ENCODE peak calls at places on chromosome 19, in four cellular contexts. I, Q, T and U are unnamed samples.

GRCh38 chr19:32104465-32105235 is 240.8 kb upstream of the ZNF507 start:
- DNase-seq in T (peak; percentile 16), I (peak; percentile 0), Q (no peak), U (no peak)

GRCh38 chr19:9819590-9819898 is 665 bp upstream of the FBXL12 start:
- DNase-seq in Q (no peak), T (no peak), I (no peak), U (no peak)

GRCh38 chr19:28313633-28314032 is 899.3 kb downstream of the UQCRFS1 start:
- DNase-seq in Q (no peak), I (no peak), T (no peak), U (no peak)

GRCh38 chr19:3096902-3097326 is 2.8 kb downstream of the GNA11 start:
- DNase-seq in T (peak; percentile 26), I (no peak), Q (no peak), U (no peak)

GRCh38 chr19:46000497-46001246 is 5.4 kb downstream of the CCDC61 start:
- DNase-seq in T (peak; percentile 69), I (peak; percentile 9), Q (no peak), U (no peak)

GRCh38 chr19:7428651-7429113 is 60.2 kb downstream of the PEX11G start:
- DNase-seq in Q (no peak), I (no peak), T (peak; percentile 53), U (no peak)

GRCh38 chr19:55504981-55505380 is 16.7 kb downstream of the SSC5D start:
- DNase-seq in I (no peak), T (no peak), Q (no peak), U (no peak)

GRCh38 chr19:54158812-54159351 is 639 bp downstream of the LENG1 start:
- DNase-seq in I (peak; percentile 31), T (no peak), Q (no peak), U (no peak)

GRCh38 chr19:455031-455705 is 5.7 kb downstream of the SHC2 start:
- DNase-seq in I (no peak), T (no peak), Q (no peak), U (no peak)

GRCh38 chr19:46373573-46374359 is 26.9 kb downstream of the PPP5C start:
- DNase-seq in T (peak; percentile 94), Q (no peak), I (peak; percentile 100), U (peak; percentile 77)

GRCh38 chr19:47111081-47111589 is 2.4 kb downstream of the ZC3H4 start:
- DNase-seq in T (peak; percentile 41), Q (no peak), I (no peak), U (no peak)

GRCh38 chr19:43779820-43780219 is 953 bp downstream of the KCNN4 start:
- DNase-seq in I (peak; percentile 67), T (no peak), Q (no peak), U (no peak)

GRCh38 chr19:5929179-5929578 is 15.1 kb downstream of the CAPS start:
- DNase-seq in Q (no peak), I (no peak), T (no peak), U (no peak)

GRCh38 chr19:4007836-4008539 is 452 bp downstream of the PIAS4 start:
- DNase-seq in T (peak; percentile 48), I (peak; percentile 14), Q (no peak), U (peak; percentile 75)

GRCh38 chr19:12995596-12996541 is 594 bp downstream of the NFIX start:
- DNase-seq in Q (no peak), I (no peak), T (no peak), U (no peak)

GRCh38 chr19:33064778-33065550 is at the start of gene RHPN2:
- DNase-seq in T (peak; percentile 87), Q (no peak), I (peak; percentile 78), U (no peak)

GRCh38 chr19:28010656-28011055 is 1202.3 kb downstream of the UQCRFS1 start:
- DNase-seq in I (no peak), Q (no peak), T (no peak), U (no peak)

GRCh38 chr19:45558399-45558878 is 26.2 kb downstream of the OPA3 start:
- DNase-seq in I (peak; percentile 85), T (peak; percentile 77), Q (no peak), U (no peak)

GRCh38 chr19:13574933-13575332 is 68.7 kb upstream of the CACNA1A start:
- DNase-seq in I (no peak), Q (no peak), T (no peak), U (no peak)

GRCh38 chr19:10800488-10800887 is 35.5 kb downstream of the TMED1 start:
- DNase-seq in I (no peak), T (no peak), Q (no peak), U (no peak)

GRCh38 chr19:51158474-51159129 is 16.5 kb downstream of the SIGLEC7 start:
- DNase-seq in I (peak; percentile 37), Q (no peak), T (peak; percentile 56), U (peak; percentile 67)

GRCh38 chr19:16376649-16377048 is 52.0 kb downstream of the KLF2 start:
- DNase-seq in T (no peak), I (peak; percentile 5), Q (no peak), U (no peak)

GRCh38 chr19:14943601-14944000 is 2.3 kb downstream of the OR7C2 start:
- DNase-seq in Q (no peak), T (no peak), I (peak; percentile 8), U (no peak)

GRCh38 chr19:48837081-48837524 is 812 bp upstream of the HSD17B14 start:
- DNase-seq in T (peak; percentile 80), I (no peak), Q (peak; percentile 83), U (peak; percentile 93)